ENCODE peak calls at places on chromosomes 5 and 9, in seven cellular contexts. One of them, this sample, is unnamed.

GRCh38 chr9:94860678-94861588 is 134.4 kb downstream of the AOPEP start:
- DNase-seq in HepG2: no peak
- DNase-seq in breast epithelium: no peak
- DNase-seq in HFFc6: peak; percentile 66
- DNase-seq in heart right ventricle: no peak
- DNase-seq in sigmoid colon: no peak
- DNase-seq in nephron progenitor cell: no peak
- DNase-seq in this sample: no peak

GRCh38 chr5:118692811-118693342 is 295.5 kb downstream of the DTWD2 start:
- DNase-seq in HepG2: no peak
- DNase-seq in breast epithelium: no peak
- DNase-seq in HFFc6: no peak
- DNase-seq in heart right ventricle: no peak
- DNase-seq in sigmoid colon: no peak
- DNase-seq in nephron progenitor cell: peak; percentile 49
- DNase-seq in this sample: no peak

GRCh38 chr5:160008877-160009590 is at the start of gene TTC1:
- DNase-seq in HepG2: peak; percentile 98
- DNase-seq in breast epithelium: peak; percentile 92
- DNase-seq in HFFc6: peak; percentile 97
- DNase-seq in heart right ventricle: peak; percentile 79
- DNase-seq in sigmoid colon: peak; percentile 98
- DNase-seq in nephron progenitor cell: peak; percentile 84
- DNase-seq in this sample: peak; percentile 100

GRCh38 chr9:12554636-12555035 is 138.5 kb upstream of the TYRP1 start:
- DNase-seq in HepG2: peak; percentile 5
- DNase-seq in breast epithelium: no peak
- DNase-seq in HFFc6: no peak
- DNase-seq in heart right ventricle: no peak
- DNase-seq in sigmoid colon: no peak
- DNase-seq in nephron progenitor cell: peak; percentile 5
- DNase-seq in this sample: no peak

GRCh38 chr5:127801751-127802476 is 98.7 kb downstream of the CCDC192 start:
- DNase-seq in HepG2: no peak
- DNase-seq in breast epithelium: no peak
- DNase-seq in HFFc6: peak; percentile 21
- DNase-seq in heart right ventricle: no peak
- DNase-seq in sigmoid colon: no peak
- DNase-seq in nephron progenitor cell: no peak
- DNase-seq in this sample: peak; percentile 26

GRCh38 chr5:54832066-54832465 is 153.3 kb downstream of the ESM1 start:
- DNase-seq in HepG2: no peak
- DNase-seq in breast epithelium: no peak
- DNase-seq in HFFc6: peak; percentile 67
- DNase-seq in heart right ventricle: no peak
- DNase-seq in sigmoid colon: no peak
- DNase-seq in nephron progenitor cell: no peak
- DNase-seq in this sample: no peak

GRCh38 chr9:78601957-78602565 is 305.1 kb downstream of the PSAT1 start:
- DNase-seq in HepG2: peak; percentile 12
- DNase-seq in breast epithelium: no peak
- DNase-seq in HFFc6: peak; percentile 59
- DNase-seq in heart right ventricle: no peak
- DNase-seq in sigmoid colon: no peak
- DNase-seq in nephron progenitor cell: peak; percentile 44
- DNase-seq in this sample: peak; percentile 11

GRCh38 chr5:33688041-33688980 is 203.5 kb downstream of the ADAMTS12 start:
- DNase-seq in HepG2: no peak
- DNase-seq in breast epithelium: no peak
- DNase-seq in HFFc6: no peak
- DNase-seq in heart right ventricle: no peak
- DNase-seq in sigmoid colon: no peak
- DNase-seq in nephron progenitor cell: no peak
- DNase-seq in this sample: no peak

GRCh38 chr5:42870882-42871418 is 59.3 kb upstream of the SELENOP start:
- DNase-seq in HepG2: no peak
- DNase-seq in breast epithelium: no peak
- DNase-seq in HFFc6: peak; percentile 9
- DNase-seq in heart right ventricle: no peak
- DNase-seq in sigmoid colon: no peak
- DNase-seq in nephron progenitor cell: no peak
- DNase-seq in this sample: no peak

GRCh38 chr9:109953300-109953699 is 173.3 kb downstream of the PALM2AKAP2 start:
- DNase-seq in HepG2: no peak
- DNase-seq in breast epithelium: no peak
- DNase-seq in HFFc6: no peak
- DNase-seq in heart right ventricle: no peak
- DNase-seq in sigmoid colon: no peak
- DNase-seq in nephron progenitor cell: no peak
- DNase-seq in this sample: no peak

GRCh38 chr9:19485193-19485592 is 76.4 kb downstream of the ACER2 start:
- DNase-seq in HepG2: no peak
- DNase-seq in breast epithelium: no peak
- DNase-seq in HFFc6: no peak
- DNase-seq in heart right ventricle: no peak
- DNase-seq in sigmoid colon: no peak
- DNase-seq in nephron progenitor cell: no peak
- DNase-seq in this sample: no peak

GRCh38 chr9:86601697-86602096 is 247.5 kb upstream of the TUT7 start:
- DNase-seq in HepG2: no peak
- DNase-seq in breast epithelium: no peak
- DNase-seq in HFFc6: no peak
- DNase-seq in heart right ventricle: no peak
- DNase-seq in sigmoid colon: no peak
- DNase-seq in nephron progenitor cell: no peak
- DNase-seq in this sample: no peak

GRCh38 chr5:8462565-8462964 is 593.6 kb downstream of the MTRR start:
- DNase-seq in HepG2: no peak
- DNase-seq in breast epithelium: no peak
- DNase-seq in HFFc6: no peak
- DNase-seq in heart right ventricle: no peak
- DNase-seq in sigmoid colon: no peak
- DNase-seq in nephron progenitor cell: no peak
- DNase-seq in this sample: no peak

GRCh38 chr9:134214395-134214765 is 50.0 kb upstream of the RNU6ATAC start:
- DNase-seq in HepG2: peak; percentile 38
- DNase-seq in breast epithelium: no peak
- DNase-seq in HFFc6: no peak
- DNase-seq in heart right ventricle: peak; percentile 13
- DNase-seq in sigmoid colon: no peak
- DNase-seq in nephron progenitor cell: no peak
- DNase-seq in this sample: no peak

GRCh38 chr5:172777381-172778222 is 6.6 kb upstream of the DUSP1 start:
- DNase-seq in HepG2: peak; percentile 90
- DNase-seq in breast epithelium: peak; percentile 88
- DNase-seq in HFFc6: peak; percentile 78
- DNase-seq in heart right ventricle: peak; percentile 79
- DNase-seq in sigmoid colon: peak; percentile 97
- DNase-seq in nephron progenitor cell: no peak
- DNase-seq in this sample: no peak

GRCh38 chr5:6404129-6404528 is 25.8 kb upstream of the MED10 start:
- DNase-seq in HepG2: no peak
- DNase-seq in breast epithelium: no peak
- DNase-seq in HFFc6: peak; percentile 17
- DNase-seq in heart right ventricle: no peak
- DNase-seq in sigmoid colon: no peak
- DNase-seq in nephron progenitor cell: no peak
- DNase-seq in this sample: no peak

GRCh38 chr9:79134654-79135053 is 437.1 kb upstream of the TLE4 start:
- DNase-seq in HepG2: no peak
- DNase-seq in breast epithelium: no peak
- DNase-seq in HFFc6: peak; percentile 58
- DNase-seq in heart right ventricle: no peak
- DNase-seq in sigmoid colon: no peak
- DNase-seq in nephron progenitor cell: peak; percentile 13
- DNase-seq in this sample: no peak

GRCh38 chr9:34518110-34518616 is 4.6 kb downstream of the ENHO start:
- DNase-seq in HepG2: no peak
- DNase-seq in breast epithelium: no peak
- DNase-seq in HFFc6: no peak
- DNase-seq in heart right ventricle: no peak
- DNase-seq in sigmoid colon: peak; percentile 47
- DNase-seq in nephron progenitor cell: no peak
- DNase-seq in this sample: no peak

GRCh38 chr5:4198461-4198860 is 602.8 kb downstream of the IRX1 start:
- DNase-seq in HepG2: no peak
- DNase-seq in breast epithelium: no peak
- DNase-seq in HFFc6: no peak
- DNase-seq in heart right ventricle: no peak
- DNase-seq in sigmoid colon: no peak
- DNase-seq in nephron progenitor cell: no peak
- DNase-seq in this sample: no peak

GRCh38 chr5:43281840-43282658 is 31.2 kb downstream of the HMGCS1 start:
- DNase-seq in HepG2: no peak
- DNase-seq in breast epithelium: no peak
- DNase-seq in HFFc6: no peak
- DNase-seq in heart right ventricle: no peak
- DNase-seq in sigmoid colon: no peak
- DNase-seq in nephron progenitor cell: no peak
- DNase-seq in this sample: no peak

GRCh38 chr9:103139891-103140290 is 144.8 kb downstream of the CYLC2 start:
- DNase-seq in HepG2: no peak
- DNase-seq in breast epithelium: no peak
- DNase-seq in HFFc6: no peak
- DNase-seq in heart right ventricle: no peak
- DNase-seq in sigmoid colon: no peak
- DNase-seq in nephron progenitor cell: no peak
- DNase-seq in this sample: no peak

GRCh38 chr5:4553130-4553529 is 587.0 kb upstream of the ADAMTS16 start:
- DNase-seq in HepG2: no peak
- DNase-seq in breast epithelium: no peak
- DNase-seq in HFFc6: no peak
- DNase-seq in heart right ventricle: no peak
- DNase-seq in sigmoid colon: no peak
- DNase-seq in nephron progenitor cell: no peak
- DNase-seq in this sample: no peak

GRCh38 chr5:109645591-109646236 is 44.0 kb upstream of the MAN2A1 start:
- DNase-seq in HepG2: no peak
- DNase-seq in breast epithelium: no peak
- DNase-seq in HFFc6: no peak
- DNase-seq in heart right ventricle: no peak
- DNase-seq in sigmoid colon: no peak
- DNase-seq in nephron progenitor cell: peak; percentile 15
- DNase-seq in this sample: no peak

GRCh38 chr5:81906086-81906485 is 65.7 kb upstream of the ATG10 start:
- DNase-seq in HepG2: no peak
- DNase-seq in breast epithelium: no peak
- DNase-seq in HFFc6: no peak
- DNase-seq in heart right ventricle: peak; percentile 20
- DNase-seq in sigmoid colon: no peak
- DNase-seq in nephron progenitor cell: no peak
- DNase-seq in this sample: no peak

GRCh38 chr9:130417602-130418001 is 27.2 kb upstream of the ASS1 start:
- DNase-seq in HepG2: no peak
- DNase-seq in breast epithelium: no peak
- DNase-seq in HFFc6: no peak
- DNase-seq in heart right ventricle: no peak
- DNase-seq in sigmoid colon: no peak
- DNase-seq in nephron progenitor cell: no peak
- DNase-seq in this sample: no peak

GRCh38 chr5:143566139-143566538 is 162.7 kb upstream of the NR3C1 start:
- DNase-seq in HepG2: no peak
- DNase-seq in breast epithelium: no peak
- DNase-seq in HFFc6: no peak
- DNase-seq in heart right ventricle: no peak
- DNase-seq in sigmoid colon: no peak
- DNase-seq in nephron progenitor cell: no peak
- DNase-seq in this sample: no peak

GRCh38 chr9:116937361-116937760 is 250.3 kb downstream of the TRIM32 start:
- DNase-seq in HepG2: no peak
- DNase-seq in breast epithelium: no peak
- DNase-seq in HFFc6: no peak
- DNase-seq in heart right ventricle: no peak
- DNase-seq in sigmoid colon: no peak
- DNase-seq in nephron progenitor cell: no peak
- DNase-seq in this sample: no peak

GRCh38 chr9:99105152-99106043 is 485 bp downstream of the TGFBR1 start:
- DNase-seq in HepG2: peak; percentile 52
- DNase-seq in breast epithelium: peak; percentile 65
- DNase-seq in HFFc6: peak; percentile 64
- DNase-seq in heart right ventricle: peak; percentile 85
- DNase-seq in sigmoid colon: peak; percentile 87
- DNase-seq in nephron progenitor cell: peak; percentile 74
- DNase-seq in this sample: no peak

GRCh38 chr5:134138416-134139376 is 24.2 kb downstream of the TCF7 start:
- DNase-seq in HepG2: no peak
- DNase-seq in breast epithelium: peak; percentile 43
- DNase-seq in HFFc6: peak; percentile 81
- DNase-seq in heart right ventricle: no peak
- DNase-seq in sigmoid colon: peak; percentile 57
- DNase-seq in nephron progenitor cell: no peak
- DNase-seq in this sample: no peak
- TF ChIP-seq CTCF in HepG2: no peak
- TF ChIP-seq CTCF in breast epithelium: no peak
- TF ChIP-seq CTCF in HFFc6: no peak
- TF ChIP-seq CTCF in heart right ventricle: no peak
- TF ChIP-seq CTCF in sigmoid colon: no peak
- TF ChIP-seq CTCF in nephron progenitor cell: no peak
- TF ChIP-seq CTCF in this sample: no peak

DNA sequence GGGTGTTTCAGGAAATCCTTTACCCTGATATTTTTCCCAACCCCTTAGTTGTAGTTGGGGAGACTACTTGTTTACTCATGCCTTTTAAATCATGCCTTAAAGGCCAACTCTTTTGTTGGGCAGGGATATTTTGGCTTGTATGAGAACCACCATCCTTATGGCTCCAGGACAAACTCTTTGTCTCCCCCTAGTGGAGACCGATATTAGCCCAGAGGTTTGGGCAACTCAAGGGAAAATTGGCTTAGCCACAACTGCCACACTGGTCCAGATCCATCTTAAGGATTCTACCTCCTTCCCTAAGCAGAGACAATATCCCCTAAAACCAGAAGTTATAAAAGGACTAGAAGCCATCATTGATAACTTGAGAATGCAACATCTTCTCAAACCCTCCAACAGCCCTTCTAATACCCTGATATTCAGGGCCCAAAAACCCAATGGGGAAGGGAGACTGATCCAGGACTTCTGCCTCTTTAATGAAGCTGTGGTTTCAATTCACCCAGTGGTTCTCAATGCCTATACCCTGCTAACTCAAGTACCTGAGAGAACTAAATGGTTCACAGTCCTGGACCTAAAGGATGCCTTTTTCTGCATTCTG is 100.9 kb upstream of the HCN1 start:
- DNase-seq in HepG2: no peak
- DNase-seq in breast epithelium: no peak
- DNase-seq in HFFc6: no peak
- DNase-seq in heart right ventricle: no peak
- DNase-seq in sigmoid colon: no peak
- DNase-seq in nephron progenitor cell: no peak
- DNase-seq in this sample: no peak
- TF ChIP-seq CTCF in HepG2: no peak
- TF ChIP-seq CTCF in breast epithelium: no peak
- TF ChIP-seq CTCF in HFFc6: peak; percentile 57
- TF ChIP-seq CTCF in heart right ventricle: no peak
- TF ChIP-seq CTCF in sigmoid colon: no peak
- TF ChIP-seq CTCF in nephron progenitor cell: peak; percentile 22
- TF ChIP-seq CTCF in this sample: peak; percentile 43

GRCh38 chr5:153827407-153827806 is 211.3 kb downstream of the FAM114A2 start:
- DNase-seq in HepG2: no peak
- DNase-seq in breast epithelium: no peak
- DNase-seq in HFFc6: no peak
- DNase-seq in heart right ventricle: no peak
- DNase-seq in sigmoid colon: peak; percentile 66
- DNase-seq in nephron progenitor cell: no peak
- DNase-seq in this sample: no peak
- TF ChIP-seq CTCF in HepG2: no peak
- TF ChIP-seq CTCF in breast epithelium: no peak
- TF ChIP-seq CTCF in HFFc6: peak; percentile 59
- TF ChIP-seq CTCF in heart right ventricle: no peak
- TF ChIP-seq CTCF in sigmoid colon: no peak
- TF ChIP-seq CTCF in nephron progenitor cell: no peak
- TF ChIP-seq CTCF in this sample: peak; percentile 35

GRCh38 chr5:91074615-91075014 is 308.5 kb downstream of the ARRDC3 start:
- DNase-seq in HepG2: peak; percentile 5
- DNase-seq in breast epithelium: no peak
- DNase-seq in HFFc6: peak; percentile 84
- DNase-seq in heart right ventricle: no peak
- DNase-seq in sigmoid colon: no peak
- DNase-seq in nephron progenitor cell: no peak
- DNase-seq in this sample: no peak
- TF ChIP-seq CTCF in HepG2: no peak
- TF ChIP-seq CTCF in breast epithelium: no peak
- TF ChIP-seq CTCF in HFFc6: peak; percentile 65
- TF ChIP-seq CTCF in heart right ventricle: no peak
- TF ChIP-seq CTCF in sigmoid colon: peak; percentile 23
- TF ChIP-seq CTCF in nephron progenitor cell: no peak
- TF ChIP-seq CTCF in this sample: no peak

This sample was measured in LNCaP clone FGC.